ENCODE peak calls at places on chromosomes 16 and 17, in ten cellular contexts. One of them, this sample, is unnamed.

GRCh38 chr17:41340934-41341861 is 9.4 kb downstream of the KRT33A start:
- DNase-seq in NB4: no peak
- DNase-seq in Peyer's patch: no peak
- DNase-seq in GM12892: no peak
- DNase-seq in IMR-90: no peak
- DNase-seq in thyroid gland: no peak
- DNase-seq in uterus: no peak
- DNase-seq in transverse colon: no peak
- DNase-seq in esophagus squamous epithelium: no peak
- DNase-seq in esophagus muscularis mucosa: no peak
- DNase-seq in this sample: no peak

GRCh38 chr17:66177048-66177447 is 14.9 kb downstream of the CEP112 start:
- DNase-seq in Peyer's patch: no peak
- DNase-seq in IMR-90: no peak
- DNase-seq in thyroid gland: no peak
- DNase-seq in NB4: no peak
- DNase-seq in uterus: no peak
- DNase-seq in esophagus muscularis mucosa: no peak
- DNase-seq in GM12892: no peak
- DNase-seq in esophagus squamous epithelium: no peak
- DNase-seq in transverse colon: no peak
- DNase-seq in this sample: no peak

GRCh38 chr17:75827291-75828050 is 16.7 kb downstream of the UNC13D start:
- DNase-seq in NB4: peak
- DNase-seq in esophagus squamous epithelium: no peak
- DNase-seq in esophagus muscularis mucosa: no peak
- DNase-seq in IMR-90: peak
- DNase-seq in thyroid gland: peak
- DNase-seq in GM12892: peak
- DNase-seq in uterus: peak
- DNase-seq in Peyer's patch: peak
- DNase-seq in transverse colon: peak
- DNase-seq in this sample: peak

GRCh38 chr17:83194761-83195329 is 115.4 kb downstream of the METRNL start:
- DNase-seq in Peyer's patch: no peak
- DNase-seq in NB4: peak
- DNase-seq in esophagus squamous epithelium: no peak
- DNase-seq in GM12892: no peak
- DNase-seq in uterus: peak
- DNase-seq in transverse colon: no peak
- DNase-seq in IMR-90: no peak
- DNase-seq in thyroid gland: peak
- DNase-seq in esophagus muscularis mucosa: no peak
- DNase-seq in this sample: no peak

GRCh38 chr17:5942687-5943086 is 127.5 kb upstream of the WSCD1 start:
- DNase-seq in Peyer's patch: no peak
- DNase-seq in uterus: no peak
- DNase-seq in transverse colon: no peak
- DNase-seq in IMR-90: no peak
- DNase-seq in NB4: no peak
- DNase-seq in thyroid gland: no peak
- DNase-seq in GM12892: no peak
- DNase-seq in esophagus muscularis mucosa: no peak
- DNase-seq in esophagus squamous epithelium: no peak
- DNase-seq in this sample: peak

GRCh38 chr16:3578121-3578520 is 918 bp upstream of the NLRC3 start:
- DNase-seq in esophagus muscularis mucosa: no peak
- DNase-seq in GM12892: no peak
- DNase-seq in uterus: no peak
- DNase-seq in thyroid gland: no peak
- DNase-seq in Peyer's patch: no peak
- DNase-seq in IMR-90: no peak
- DNase-seq in esophagus squamous epithelium: no peak
- DNase-seq in transverse colon: peak
- DNase-seq in NB4: peak
- DNase-seq in this sample: no peak

GRCh38 chr17:59366773-59367656 is 35.6 kb downstream of the YPEL2 start:
- DNase-seq in thyroid gland: peak
- DNase-seq in transverse colon: peak
- DNase-seq in Peyer's patch: peak
- DNase-seq in uterus: peak
- DNase-seq in IMR-90: peak
- DNase-seq in NB4: no peak
- DNase-seq in esophagus squamous epithelium: no peak
- DNase-seq in esophagus muscularis mucosa: no peak
- DNase-seq in GM12892: no peak
- DNase-seq in this sample: no peak

GRCh38 chr17:76471498-76472257 is 4.3 kb downstream of the AANAT start:
- DNase-seq in esophagus muscularis mucosa: no peak
- DNase-seq in GM12892: no peak
- DNase-seq in IMR-90: no peak
- DNase-seq in thyroid gland: no peak
- DNase-seq in uterus: no peak
- DNase-seq in Peyer's patch: no peak
- DNase-seq in esophagus squamous epithelium: no peak
- DNase-seq in transverse colon: no peak
- DNase-seq in NB4: no peak
- DNase-seq in this sample: no peak

GRCh38 chr16:67672306-67672705 is 5.7 kb downstream of the C16orf86 start:
- DNase-seq in Peyer's patch: no peak
- DNase-seq in thyroid gland: peak
- DNase-seq in esophagus muscularis mucosa: no peak
- DNase-seq in IMR-90: no peak
- DNase-seq in uterus: no peak
- DNase-seq in esophagus squamous epithelium: no peak
- DNase-seq in NB4: no peak
- DNase-seq in transverse colon: no peak
- DNase-seq in GM12892: no peak
- DNase-seq in this sample: no peak

GRCh38 chr17:47848198-47848513 is 2.8 kb downstream of the SP6 start:
- DNase-seq in IMR-90: no peak
- DNase-seq in thyroid gland: no peak
- DNase-seq in esophagus squamous epithelium: no peak
- DNase-seq in esophagus muscularis mucosa: no peak
- DNase-seq in NB4: no peak
- DNase-seq in Peyer's patch: no peak
- DNase-seq in GM12892: no peak
- DNase-seq in transverse colon: no peak
- DNase-seq in uterus: no peak
- DNase-seq in this sample: no peak

GRCh38 chr17:82096709-82097186 is 1.3 kb downstream of the FASN start:
- DNase-seq in NB4: peak
- DNase-seq in IMR-90: no peak
- DNase-seq in thyroid gland: no peak
- DNase-seq in esophagus squamous epithelium: no peak
- DNase-seq in esophagus muscularis mucosa: no peak
- DNase-seq in Peyer's patch: no peak
- DNase-seq in transverse colon: no peak
- DNase-seq in GM12892: no peak
- DNase-seq in uterus: peak
- DNase-seq in this sample: no peak

GRCh38 chr17:82098939-82099765 is 1.1 kb upstream of the FASN start:
- DNase-seq in uterus: peak
- DNase-seq in IMR-90: no peak
- DNase-seq in esophagus muscularis mucosa: no peak
- DNase-seq in NB4: peak
- DNase-seq in transverse colon: peak
- DNase-seq in GM12892: no peak
- DNase-seq in thyroid gland: no peak
- DNase-seq in esophagus squamous epithelium: no peak
- DNase-seq in Peyer's patch: no peak
- DNase-seq in this sample: no peak

GRCh38 chr17:82097919-82098168 is 192 bp downstream of the FASN start:
- DNase-seq in thyroid gland: no peak
- DNase-seq in esophagus muscularis mucosa: no peak
- DNase-seq in Peyer's patch: no peak
- DNase-seq in NB4: no peak
- DNase-seq in transverse colon: no peak
- DNase-seq in esophagus squamous epithelium: no peak
- DNase-seq in IMR-90: no peak
- DNase-seq in GM12892: no peak
- DNase-seq in uterus: no peak
- DNase-seq in this sample: no peak

GRCh38 chr17:82097187-82097918 is 683 bp downstream of the FASN start:
- DNase-seq in esophagus squamous epithelium: no peak
- DNase-seq in IMR-90: peak
- DNase-seq in uterus: peak
- DNase-seq in esophagus muscularis mucosa: no peak
- DNase-seq in GM12892: peak
- DNase-seq in thyroid gland: peak
- DNase-seq in transverse colon: peak
- DNase-seq in NB4: peak
- DNase-seq in Peyer's patch: peak
- DNase-seq in this sample: peak

GRCh38 chr17:82098169-82098938 is at the start of gene FASN:
- DNase-seq in thyroid gland: peak
- DNase-seq in Peyer's patch: peak
- DNase-seq in NB4: peak
- DNase-seq in esophagus squamous epithelium: peak
- DNase-seq in uterus: peak
- DNase-seq in transverse colon: peak
- DNase-seq in IMR-90: peak
- DNase-seq in esophagus muscularis mucosa: peak
- DNase-seq in GM12892: peak
- DNase-seq in this sample: peak
- TF ChIP-seq POLR2A in thyroid gland: peak
- TF ChIP-seq POLR2A in Peyer's patch: peak
- TF ChIP-seq POLR2A in NB4: peak
- TF ChIP-seq POLR2A in esophagus squamous epithelium: peak
- TF ChIP-seq POLR2A in uterus: peak
- TF ChIP-seq POLR2A in transverse colon: peak
- TF ChIP-seq POLR2A in IMR-90: peak
- TF ChIP-seq POLR2A in esophagus muscularis mucosa: peak
- TF ChIP-seq POLR2A in GM12892: peak
- TF ChIP-seq POLR2A in this sample: peak

GRCh38 chr16:21159281-21159951 is 942 bp downstream of the LDAF1 start:
- DNase-seq in transverse colon: peak
- DNase-seq in GM12892: peak
- DNase-seq in thyroid gland: peak
- DNase-seq in Peyer's patch: peak
- DNase-seq in NB4: peak
- DNase-seq in esophagus squamous epithelium: no peak
- DNase-seq in IMR-90: no peak
- DNase-seq in esophagus muscularis mucosa: no peak
- DNase-seq in uterus: peak
- DNase-seq in this sample: peak
- TF ChIP-seq POLR2A in transverse colon: peak
- TF ChIP-seq POLR2A in GM12892: no peak
- TF ChIP-seq POLR2A in thyroid gland: peak
- TF ChIP-seq POLR2A in Peyer's patch: no peak
- TF ChIP-seq POLR2A in NB4: no peak
- TF ChIP-seq POLR2A in esophagus squamous epithelium: peak
- TF ChIP-seq POLR2A in IMR-90: no peak
- TF ChIP-seq POLR2A in esophagus muscularis mucosa: no peak
- TF ChIP-seq POLR2A in uterus: no peak
- TF ChIP-seq POLR2A in this sample: no peak

GRCh38 chr17:39729280-39729851 is 966 bp downstream of the MIEN1 start:
- DNase-seq in NB4: no peak
- DNase-seq in esophagus muscularis mucosa: no peak
- DNase-seq in transverse colon: no peak
- DNase-seq in thyroid gland: no peak
- DNase-seq in esophagus squamous epithelium: no peak
- DNase-seq in GM12892: no peak
- DNase-seq in IMR-90: peak
- DNase-seq in uterus: no peak
- DNase-seq in Peyer's patch: no peak
- DNase-seq in this sample: no peak
- TF ChIP-seq POLR2A in NB4: no peak
- TF ChIP-seq POLR2A in esophagus muscularis mucosa: no peak
- TF ChIP-seq POLR2A in transverse colon: no peak
- TF ChIP-seq POLR2A in thyroid gland: no peak
- TF ChIP-seq POLR2A in esophagus squamous epithelium: no peak
- TF ChIP-seq POLR2A in GM12892: no peak
- TF ChIP-seq POLR2A in IMR-90: no peak
- TF ChIP-seq POLR2A in uterus: no peak
- TF ChIP-seq POLR2A in Peyer's patch: no peak
- TF ChIP-seq POLR2A in this sample: no peak

GRCh38 chr16:27402964-27403600 is 1.1 kb downstream of the IL21R start:
- DNase-seq in esophagus muscularis mucosa: peak
- DNase-seq in Peyer's patch: no peak
- DNase-seq in esophagus squamous epithelium: no peak
- DNase-seq in NB4: no peak
- DNase-seq in thyroid gland: no peak
- DNase-seq in transverse colon: no peak
- DNase-seq in uterus: no peak
- DNase-seq in GM12892: no peak
- DNase-seq in IMR-90: no peak
- DNase-seq in this sample: no peak
- TF ChIP-seq POLR2A in esophagus muscularis mucosa: no peak
- TF ChIP-seq POLR2A in Peyer's patch: no peak
- TF ChIP-seq POLR2A in esophagus squamous epithelium: no peak
- TF ChIP-seq POLR2A in NB4: no peak
- TF ChIP-seq POLR2A in thyroid gland: no peak
- TF ChIP-seq POLR2A in transverse colon: no peak
- TF ChIP-seq POLR2A in uterus: no peak
- TF ChIP-seq POLR2A in GM12892: peak
- TF ChIP-seq POLR2A in IMR-90: no peak
- TF ChIP-seq POLR2A in this sample: no peak

DNA sequence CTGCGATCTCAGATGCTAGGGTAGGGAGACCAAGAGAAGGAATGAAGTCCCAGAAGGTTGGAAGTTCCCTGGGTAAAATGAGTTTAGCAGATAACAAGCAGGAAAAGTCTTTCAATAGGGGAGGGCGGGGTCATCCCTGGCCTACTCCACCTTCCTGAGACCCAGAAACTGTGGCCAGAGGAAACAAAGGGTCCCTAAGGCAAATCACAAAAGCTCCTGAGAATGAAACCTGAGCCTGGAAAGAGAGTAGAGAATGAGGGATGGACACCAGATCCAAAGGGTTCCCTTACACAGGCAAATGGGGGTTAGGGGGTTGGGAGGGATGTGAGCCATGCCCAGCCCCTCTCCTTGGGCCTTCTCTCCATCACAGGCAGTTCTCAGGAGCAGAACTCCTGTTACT is 9.6 kb upstream of the NR1D1 start:
- DNase-seq in GM12892: no peak
- DNase-seq in uterus: no peak
- DNase-seq in transverse colon: no peak
- DNase-seq in NB4: no peak
- DNase-seq in esophagus muscularis mucosa: no peak
- DNase-seq in esophagus squamous epithelium: no peak
- DNase-seq in Peyer's patch: no peak
- DNase-seq in IMR-90: no peak
- DNase-seq in thyroid gland: peak
- DNase-seq in this sample: no peak
- TF ChIP-seq POLR2A in GM12892: no peak
- TF ChIP-seq POLR2A in uterus: no peak
- TF ChIP-seq POLR2A in transverse colon: no peak
- TF ChIP-seq POLR2A in NB4: no peak
- TF ChIP-seq POLR2A in esophagus muscularis mucosa: no peak
- TF ChIP-seq POLR2A in esophagus squamous epithelium: no peak
- TF ChIP-seq POLR2A in Peyer's patch: no peak
- TF ChIP-seq POLR2A in IMR-90: no peak
- TF ChIP-seq POLR2A in thyroid gland: no peak
- TF ChIP-seq POLR2A in this sample: no peak

GRCh38 chr17:68378202-68379149 is 78.8 kb downstream of the WIPI1 start:
- DNase-seq in uterus: peak
- DNase-seq in IMR-90: peak
- DNase-seq in NB4: no peak
- DNase-seq in GM12892: no peak
- DNase-seq in Peyer's patch: peak
- DNase-seq in thyroid gland: peak
- DNase-seq in transverse colon: peak
- DNase-seq in esophagus muscularis mucosa: peak
- DNase-seq in esophagus squamous epithelium: peak
- DNase-seq in this sample: no peak
- TF ChIP-seq POLR2A in uterus: peak
- TF ChIP-seq POLR2A in IMR-90: peak
- TF ChIP-seq POLR2A in NB4: no peak
- TF ChIP-seq POLR2A in GM12892: no peak
- TF ChIP-seq POLR2A in Peyer's patch: no peak
- TF ChIP-seq POLR2A in thyroid gland: no peak
- TF ChIP-seq POLR2A in transverse colon: peak
- TF ChIP-seq POLR2A in esophagus muscularis mucosa: no peak
- TF ChIP-seq POLR2A in esophagus squamous epithelium: peak
- TF ChIP-seq POLR2A in this sample: no peak

GRCh38 chr17:81116704-81117103 is 48.6 kb upstream of the PVALEF start:
- DNase-seq in IMR-90: no peak
- DNase-seq in transverse colon: no peak
- DNase-seq in uterus: no peak
- DNase-seq in NB4: no peak
- DNase-seq in esophagus squamous epithelium: no peak
- DNase-seq in Peyer's patch: no peak
- DNase-seq in GM12892: no peak
- DNase-seq in thyroid gland: no peak
- DNase-seq in esophagus muscularis mucosa: no peak
- DNase-seq in this sample: no peak
- TF ChIP-seq POLR2A in IMR-90: no peak
- TF ChIP-seq POLR2A in transverse colon: no peak
- TF ChIP-seq POLR2A in uterus: no peak
- TF ChIP-seq POLR2A in NB4: no peak
- TF ChIP-seq POLR2A in esophagus squamous epithelium: no peak
- TF ChIP-seq POLR2A in Peyer's patch: no peak
- TF ChIP-seq POLR2A in GM12892: no peak
- TF ChIP-seq POLR2A in thyroid gland: no peak
- TF ChIP-seq POLR2A in esophagus muscularis mucosa: no peak
- TF ChIP-seq POLR2A in this sample: no peak